ENCODE peak calls at places on chromosome 11, in four cellular contexts. One of them, this sample, is unnamed.

GRCh38 chr11:73570415-73571114 is 27.3 kb downstream of the FAM168A start:
- DNase-seq in neural progenitor cell: no peak
- DNase-seq in tibial artery: no peak
- DNase-seq in endodermal cell: no peak
- DNase-seq in this sample: no peak

GRCh38 chr11:130094614-130095013 is 24.9 kb downstream of the APLP2 start:
- DNase-seq in tibial artery: no peak
- DNase-seq in endodermal cell: no peak
- DNase-seq in neural progenitor cell: no peak
- DNase-seq in this sample: no peak

GRCh38 chr11:103798029-103798428 is 238.4 kb upstream of the DDI1 start:
- DNase-seq in tibial artery: no peak
- DNase-seq in neural progenitor cell: no peak
- DNase-seq in endodermal cell: no peak
- DNase-seq in this sample: no peak

GRCh38 chr11:2850366-2850765 is 35.2 kb downstream of the CDKN1C start:
- DNase-seq in tibial artery: no peak
- DNase-seq in endodermal cell: no peak
- DNase-seq in neural progenitor cell: peak; percentile 88
- DNase-seq in this sample: no peak

GRCh38 chr11:27770576-27770975 is 70.3 kb upstream of the BDNF start:
- DNase-seq in tibial artery: no peak
- DNase-seq in neural progenitor cell: no peak
- DNase-seq in endodermal cell: no peak
- DNase-seq in this sample: no peak

GRCh38 chr11:119506436-119506835 is 83.5 kb upstream of the THY1 start:
- DNase-seq in neural progenitor cell: no peak
- DNase-seq in tibial artery: no peak
- DNase-seq in endodermal cell: no peak
- DNase-seq in this sample: no peak

GRCh38 chr11:117862019-117862725 is 14.3 kb downstream of the FXYD6 start:
- DNase-seq in tibial artery: no peak
- DNase-seq in neural progenitor cell: no peak
- DNase-seq in endodermal cell: peak; percentile 40
- DNase-seq in this sample: no peak

GRCh38 chr11:12841946-12842630 is 167.0 kb upstream of the RASSF10 start:
- DNase-seq in endodermal cell: no peak
- DNase-seq in neural progenitor cell: peak; percentile 57
- DNase-seq in tibial artery: no peak
- DNase-seq in this sample: no peak

GRCh38 chr11:85619497-85619896 is 7.6 kb downstream of the DLG2 start:
- DNase-seq in neural progenitor cell: no peak
- DNase-seq in endodermal cell: no peak
- DNase-seq in tibial artery: no peak
- DNase-seq in this sample: no peak

GRCh38 chr11:11366793-11367192 is 13.7 kb upstream of the CSNK2A3 start:
- DNase-seq in endodermal cell: no peak
- DNase-seq in tibial artery: no peak
- DNase-seq in neural progenitor cell: no peak
- DNase-seq in this sample: no peak

GRCh38 chr11:78699606-78700005 is 124.9 kb upstream of the NARS2 start:
- DNase-seq in endodermal cell: no peak
- DNase-seq in tibial artery: no peak
- DNase-seq in neural progenitor cell: peak; percentile 17
- DNase-seq in this sample: no peak

GRCh38 chr11:23404225-23405160 is 544.2 kb upstream of the CCDC179 start:
- DNase-seq in neural progenitor cell: no peak
- DNase-seq in endodermal cell: no peak
- DNase-seq in tibial artery: no peak
- DNase-seq in this sample: no peak

GRCh38 chr11:82864268-82864667 is 36.0 kb downstream of the PRCP start:
- DNase-seq in neural progenitor cell: peak; percentile 67
- DNase-seq in tibial artery: peak; percentile 81
- DNase-seq in endodermal cell: peak; percentile 83
- DNase-seq in this sample: peak; percentile 76

GRCh38 chr11:18669211-18669593 is 29.4 kb upstream of the TMEM86A start:
- DNase-seq in tibial artery: no peak
- DNase-seq in endodermal cell: no peak
- DNase-seq in neural progenitor cell: no peak
- DNase-seq in this sample: no peak

GRCh38 chr11:110712643-110713468 is 619 bp upstream of the ARHGAP20 start:
- DNase-seq in endodermal cell: no peak
- DNase-seq in neural progenitor cell: peak; percentile 55
- DNase-seq in tibial artery: peak; percentile 37
- DNase-seq in this sample: peak; percentile 61

GRCh38 chr11:117744471-117745280 is 52.3 kb downstream of the DSCAML1 start:
- DNase-seq in tibial artery: no peak
- DNase-seq in endodermal cell: no peak
- DNase-seq in neural progenitor cell: no peak
- DNase-seq in this sample: no peak

GRCh38 chr11:63804259-63804658 is 9.0 kb upstream of the SPINDOC start:
- DNase-seq in endodermal cell: no peak
- DNase-seq in tibial artery: no peak
- DNase-seq in neural progenitor cell: no peak
- DNase-seq in this sample: no peak

GRCh38 chr11:44670814-44671213 is 55.9 kb upstream of the TSPAN18 start:
- DNase-seq in neural progenitor cell: no peak
- DNase-seq in endodermal cell: no peak
- DNase-seq in tibial artery: no peak
- DNase-seq in this sample: no peak

GRCh38 chr11:26622201-26622600 is 50.1 kb upstream of the MUC15 start:
- DNase-seq in neural progenitor cell: no peak
- DNase-seq in tibial artery: no peak
- DNase-seq in endodermal cell: no peak
- DNase-seq in this sample: no peak

GRCh38 chr11:113378013-113378412 is 9.6 kb upstream of the ANKK1 start:
- DNase-seq in tibial artery: no peak
- DNase-seq in endodermal cell: peak; percentile 66
- DNase-seq in neural progenitor cell: no peak
- DNase-seq in this sample: no peak

DNA sequence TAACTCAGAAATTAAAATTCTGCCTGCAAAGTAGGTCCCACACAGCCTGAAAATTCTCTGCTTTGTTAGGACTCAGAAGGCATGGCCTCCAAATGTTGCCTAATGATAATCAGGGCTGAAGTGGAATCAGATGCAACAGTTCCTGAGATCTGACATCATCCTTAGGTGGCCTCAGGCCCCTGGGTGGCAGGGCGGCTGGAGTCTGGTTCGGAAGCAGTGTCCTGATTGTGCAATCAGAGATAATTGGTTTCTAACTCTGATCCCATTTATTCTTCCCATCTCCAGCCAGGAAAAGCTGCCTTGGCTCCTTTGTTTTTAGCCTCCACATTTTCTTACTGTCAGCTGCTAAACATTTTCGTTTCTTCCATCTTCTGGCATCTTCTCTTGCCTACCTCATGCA is 399.2 kb downstream of the OPCML start:
- DNase-seq in endodermal cell: no peak
- DNase-seq in tibial artery: no peak
- DNase-seq in neural progenitor cell: no peak
- DNase-seq in this sample: no peak
- H3K4me3 ChIP-seq in endodermal cell: no peak overlapping the region
- H3K4me3 ChIP-seq in tibial artery: no peak overlapping the region
- H3K4me3 ChIP-seq in neural progenitor cell: no peak overlapping the region
- H3K4me3 ChIP-seq in this sample: no peak overlapping the region

GRCh38 chr11:34531663-34532062 is 18.1 kb upstream of the ELF5 start:
- DNase-seq in neural progenitor cell: no peak
- DNase-seq in tibial artery: no peak
- DNase-seq in endodermal cell: no peak
- DNase-seq in this sample: no peak

GRCh38 chr11:34534826-34535225 is 21.2 kb upstream of the ELF5 start:
- DNase-seq in neural progenitor cell: no peak
- DNase-seq in tibial artery: no peak
- DNase-seq in endodermal cell: no peak
- DNase-seq in this sample: no peak

GRCh38 chr11:34537636-34538035 is 24.0 kb upstream of the ELF5 start:
- DNase-seq in endodermal cell: peak; percentile 38
- DNase-seq in tibial artery: no peak
- DNase-seq in neural progenitor cell: no peak
- DNase-seq in this sample: no peak

GRCh38 chr11:34536056-34536455 is 22.5 kb upstream of the ELF5 start:
- DNase-seq in tibial artery: no peak
- DNase-seq in endodermal cell: no peak
- DNase-seq in neural progenitor cell: no peak
- DNase-seq in this sample: no peak
- TF ChIP-seq CTCF in tibial artery: no peak
- TF ChIP-seq CTCF in endodermal cell: no peak
- TF ChIP-seq CTCF in neural progenitor cell: no peak
- TF ChIP-seq CTCF in this sample: no peak

GRCh38 chr11:31699066-31699465 is 112.1 kb downstream of the PAX6 start:
- DNase-seq in tibial artery: no peak
- DNase-seq in neural progenitor cell: no peak
- DNase-seq in endodermal cell: no peak
- DNase-seq in this sample: no peak

GRCh38 chr11:31706357-31706756 is 104.8 kb downstream of the PAX6 start:
- DNase-seq in tibial artery: no peak
- DNase-seq in neural progenitor cell: no peak
- DNase-seq in endodermal cell: no peak
- DNase-seq in this sample: no peak

GRCh38 chr11:31702966-31703365 is 108.2 kb downstream of the PAX6 start:
- DNase-seq in tibial artery: no peak
- DNase-seq in endodermal cell: no peak
- DNase-seq in neural progenitor cell: no peak
- DNase-seq in this sample: no peak
- H3K27me3 ChIP-seq in tibial artery: no peaks in the 10 kb centered on the region
- H3K27me3 ChIP-seq in endodermal cell: no peaks in the 10 kb centered on the region
- H3K27me3 ChIP-seq in neural progenitor cell: no peaks in the 10 kb centered on the region
- H3K27me3 ChIP-seq in this sample: no peaks in the 10 kb centered on the region

GRCh38 chr11:35347173-35347878 is 72.0 kb downstream of the SLC1A2 start:
- DNase-seq in neural progenitor cell: no peak
- DNase-seq in endodermal cell: no peak
- DNase-seq in tibial artery: no peak
- DNase-seq in this sample: no peak
- H3K4me3 ChIP-seq in neural progenitor cell: no peak overlapping the region
- H3K4me3 ChIP-seq in endodermal cell: no peak overlapping the region
- H3K4me3 ChIP-seq in tibial artery: no peak overlapping the region
- H3K4me3 ChIP-seq in this sample: no peak overlapping the region

GRCh38 chr11:120912504-120912903 is 111.4 kb upstream of the TBCEL start:
- DNase-seq in tibial artery: no peak
- DNase-seq in endodermal cell: no peak
- DNase-seq in neural progenitor cell: peak; percentile 52
- DNase-seq in this sample: no peak
- TF ChIP-seq CTCF in tibial artery: no peak
- TF ChIP-seq CTCF in endodermal cell: peak; percentile 72
- TF ChIP-seq CTCF in neural progenitor cell: peak; percentile 48
- TF ChIP-seq CTCF in this sample: peak; percentile 49

GRCh38 chr11:69233761-69234136 is 60.2 kb upstream of the MYEOV start:
- DNase-seq in neural progenitor cell: no peak
- DNase-seq in endodermal cell: peak; percentile 13
- DNase-seq in tibial artery: peak; percentile 8
- DNase-seq in this sample: no peak
- H3K27me3 ChIP-seq in neural progenitor cell: no peaks in the 10 kb centered on the region
- H3K27me3 ChIP-seq in endodermal cell: no peaks in the 10 kb centered on the region
- H3K27me3 ChIP-seq in tibial artery: no peaks in the 10 kb centered on the region
- H3K27me3 ChIP-seq in this sample: no peaks in the 10 kb centered on the region